ENCODE peak calls at places on chromosomes 6 and 20, in six cellular contexts. F is GM12864, G is left lung, K is lung, L is fibroblast of lung, Q is psoas muscle. M is an unnamed sample.

GRCh38 chr6:63486196-63486595 is 86.1 kb upstream of the LOC128125822 start:
- DNase-seq in F (no peak), G (no peak), K (no peak), L (no peak), Q (no peak), M (no peak)

GRCh38 chr6:73515204-73516101 is 5.4 kb downstream of the EEF1A1 start:
- DNase-seq in F (no peak), G (no peak), K (peak), L (peak), Q (no peak), M (peak)

GRCh38 chr6:157438611-157439109 is 57.7 kb downstream of the ZDHHC14 start:
- DNase-seq in F (no peak), G (no peak), K (no peak), L (peak), Q (no peak), M (no peak)

GRCh38 chr6:142381845-142382378 is 80.1 kb downstream of the ADGRG6 start:
- DNase-seq in F (no peak), G (no peak), K (no peak), L (peak), Q (no peak), M (no peak)

GRCh38 chr6:110529355-110529754 is 52.9 kb upstream of the SLC22A16 start:
- DNase-seq in F (no peak), G (no peak), K (no peak), L (peak), Q (no peak), M (peak)

GRCh38 chr6:7165002-7165735 is 57.4 kb downstream of the RREB1 start:
- DNase-seq in F (no peak), G (no peak), K (no peak), L (peak), Q (no peak), M (no peak)

GRCh38 chr20:19710336-19710721 is 47.7 kb upstream of the RIN2 start:
- DNase-seq in F (no peak), G (no peak), K (no peak), L (no peak), Q (no peak), M (peak)

GRCh38 chr6:161411265-161411944 is 137.5 kb upstream of the AGPAT4 start:
- DNase-seq in F (no peak), G (no peak), K (no peak), L (peak), Q (no peak), M (no peak)

GRCh38 chr20:3032624-3033023 is 10.8 kb upstream of the GNRH2 start:
- DNase-seq in F (no peak), G (no peak), K (no peak), L (no peak), Q (peak), M (no peak)

GRCh38 chr6:150511313-150511712 is 88.4 kb upstream of the PLEKHG1 start:
- DNase-seq in F (no peak), G (no peak), K (no peak), L (no peak), Q (no peak), M (no peak)

GRCh38 chr6:35496851-35497570 is at the start of gene TEAD3:
- DNase-seq in F (no peak), G (peak), K (peak), L (peak), Q (peak), M (peak)

GRCh38 chr6:133646021-133646682 is 242.8 kb upstream of the TCF21 start:
- DNase-seq in F (no peak), G (no peak), K (no peak), L (peak), Q (no peak), M (peak)

GRCh38 chr6:7672066-7673062 is 53.5 kb upstream of the BMP6 start:
- DNase-seq in F (no peak), G (no peak), K (no peak), L (no peak), Q (no peak), M (peak)

GRCh38 chr20:61628901-61629300 is 376.8 kb downstream of the CDH4 start:
- DNase-seq in F (no peak), G (no peak), K (no peak), L (peak), Q (no peak), M (no peak)

GRCh38 chr6:17705428-17705777 is 1.3 kb downstream of the NUP153 start:
- DNase-seq in F (peak), G (no peak), K (peak), L (peak), Q (peak), M (peak)

GRCh38 chr20:63664143-63664851 is 6.2 kb downstream of the RTEL1 start:
- DNase-seq in F (no peak), G (peak), K (no peak), L (no peak), Q (no peak), M (no peak)

GRCh38 chr6:147561742-147562141 is 53.3 kb downstream of the SAMD5 start:
- DNase-seq in F (no peak), G (no peak), K (no peak), L (no peak), Q (no peak), M (peak)

GRCh38 chr20:10113746-10114145 is 79.0 kb downstream of the ANKEF1 start:
- DNase-seq in F (no peak), G (no peak), K (no peak), L (peak), Q (no peak), M (peak)

GRCh38 chr6:37105782-37106137 is 64.2 kb upstream of the PIM1 start:
- DNase-seq in F (no peak), G (no peak), K (no peak), L (no peak), Q (no peak), M (no peak)

GRCh38 chr20:9019833-9020232 is 49.1 kb upstream of the PLCB4 start:
- DNase-seq in F (no peak), G (no peak), K (no peak), L (no peak), Q (no peak), M (no peak)

GRCh38 chr20:19120569-19120968 is 91.9 kb upstream of the SLC24A3 start:
- DNase-seq in F (no peak), G (no peak), K (no peak), L (no peak), Q (no peak), M (no peak)

DNA sequence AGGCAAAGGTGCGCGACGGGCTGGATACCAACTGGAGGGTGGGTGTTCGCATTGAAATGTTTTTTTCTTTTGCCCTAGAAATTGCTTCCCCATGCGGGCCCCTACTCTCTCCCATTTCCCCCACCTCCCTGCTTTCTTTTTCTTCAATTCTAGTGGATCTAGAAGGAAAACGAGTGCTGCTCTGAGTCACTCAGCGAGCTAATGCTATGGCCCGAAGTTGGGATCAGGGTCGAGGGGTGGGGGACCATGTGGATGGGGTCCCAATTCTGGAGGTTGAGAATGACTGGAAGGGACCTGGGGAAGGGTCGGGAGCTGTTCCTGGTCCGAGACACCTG is 71.5 kb downstream of the SOX4 start:
- DNase-seq in F (no peak), G (no peak), K (no peak), L (peak), Q (no peak), M (peak)
- H3K4me3 ChIP-seq in F (no peak), G (peak), K (peak), L (peak), Q (peak), M (peak)

GRCh38 chr6:28107506-28107905 is 16.9 kb upstream of the ZSCAN16 start:
- DNase-seq in F (no peak), G (no peak), K (no peak), L (no peak), Q (no peak), M (no peak)

GRCh38 chr6:28104392-28105250 is 19.8 kb upstream of the ZSCAN16 start:
- DNase-seq in F (peak), G (peak), K (peak), L (peak), Q (peak), M (peak)

DNA sequence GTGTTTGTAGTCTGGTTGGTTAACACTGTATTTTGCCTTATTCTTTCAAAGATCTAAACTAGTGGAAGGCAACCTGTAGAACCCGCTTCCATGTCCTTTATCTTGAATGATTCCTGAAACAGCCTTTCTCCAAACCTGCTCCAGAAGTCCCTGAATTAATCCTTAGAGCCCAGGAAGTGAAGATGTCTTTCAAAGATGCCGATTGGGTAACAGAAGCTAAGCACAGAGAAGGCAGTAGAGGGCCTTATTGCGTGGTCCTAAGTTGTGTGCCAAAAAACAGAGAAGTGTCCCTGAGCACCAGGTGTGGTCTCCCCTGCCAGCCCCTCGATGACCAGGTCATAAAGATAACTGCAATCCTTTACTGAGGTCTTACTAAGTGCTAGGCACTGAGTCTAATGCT is 19.1 kb upstream of the ZSCAN16 start:
- DNase-seq in F (no peak), G (no peak), K (no peak), L (peak), Q (no peak), M (peak)
- TF ChIP-seq CTCF in F (no peak), G (no peak), K (no peak), L (no peak), Q (no peak), M (no peak)

GRCh38 chr6:170294813-170295518 is 4.1 kb upstream of the DLL1 start:
- DNase-seq in F (no peak), G (no peak), K (no peak), L (no peak), Q (no peak), M (no peak)
- H3K4me3 ChIP-seq in F (peak), G (peak), K (no peak), L (no peak), Q (peak), M (peak)

GRCh38 chr6:145318952-145319351 is 416.4 kb downstream of the EPM2A start:
- DNase-seq in F (no peak), G (no peak), K (no peak), L (no peak), Q (no peak), M (no peak)
- TF ChIP-seq CTCF in F (no peak), G (no peak), K (no peak), L (no peak), Q (no peak), M (no peak)

GRCh38 chr6:41425511-41425910 is 90.1 kb downstream of the NCR2 start:
- DNase-seq in F (no peak), G (no peak), K (no peak), L (no peak), Q (no peak), M (no peak)

GRCh38 chr6:41428402-41428994 is 93.1 kb downstream of the NCR2 start:
- DNase-seq in F (no peak), G (no peak), K (no peak), L (no peak), Q (peak), M (no peak)

GRCh38 chr6:41427642-41428401 is 92.4 kb downstream of the NCR2 start:
- DNase-seq in F (no peak), G (peak), K (peak), L (peak), Q (peak), M (peak)

GRCh38 chr6:41426438-41426851 is 91.0 kb downstream of the NCR2 start:
- DNase-seq in F (peak), G (no peak), K (no peak), L (peak), Q (no peak), M (no peak)

GRCh38 chr6:41426888-41427641 is 91.7 kb downstream of the NCR2 start:
- DNase-seq in F (no peak), G (no peak), K (no peak), L (no peak), Q (no peak), M (no peak)
- H3K4me3 ChIP-seq in F (no peak), G (peak), K (no peak), L (no peak), Q (peak), M (no peak)

DNA sequence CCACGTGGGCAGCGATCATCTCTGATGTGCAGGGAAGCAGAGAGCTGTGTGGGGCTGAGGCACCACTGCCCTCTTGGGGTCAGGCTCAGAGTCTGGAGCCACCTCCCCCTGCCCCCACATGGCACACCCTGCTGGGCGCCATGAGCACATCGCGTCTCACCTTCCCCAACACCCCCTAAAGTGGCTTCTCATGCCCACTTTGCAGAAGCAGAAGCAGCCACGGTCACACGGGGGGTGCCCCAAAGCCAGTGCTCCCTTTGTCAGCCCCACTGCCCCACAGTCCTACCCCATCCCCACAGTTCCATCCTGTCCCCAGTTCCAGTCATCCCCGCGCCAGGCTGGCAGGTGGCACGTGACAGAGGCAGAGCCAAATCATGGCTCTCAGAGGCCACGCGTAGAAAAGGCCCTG is 19.5 kb downstream of the SDCBP2 start:
- DNase-seq in F (no peak), G (no peak), K (no peak), L (no peak), Q (no peak), M (no peak)
- TF ChIP-seq CTCF in F (no peak), G (no peak), K (no peak), L (no peak), Q (no peak), M (no peak)

DNA sequence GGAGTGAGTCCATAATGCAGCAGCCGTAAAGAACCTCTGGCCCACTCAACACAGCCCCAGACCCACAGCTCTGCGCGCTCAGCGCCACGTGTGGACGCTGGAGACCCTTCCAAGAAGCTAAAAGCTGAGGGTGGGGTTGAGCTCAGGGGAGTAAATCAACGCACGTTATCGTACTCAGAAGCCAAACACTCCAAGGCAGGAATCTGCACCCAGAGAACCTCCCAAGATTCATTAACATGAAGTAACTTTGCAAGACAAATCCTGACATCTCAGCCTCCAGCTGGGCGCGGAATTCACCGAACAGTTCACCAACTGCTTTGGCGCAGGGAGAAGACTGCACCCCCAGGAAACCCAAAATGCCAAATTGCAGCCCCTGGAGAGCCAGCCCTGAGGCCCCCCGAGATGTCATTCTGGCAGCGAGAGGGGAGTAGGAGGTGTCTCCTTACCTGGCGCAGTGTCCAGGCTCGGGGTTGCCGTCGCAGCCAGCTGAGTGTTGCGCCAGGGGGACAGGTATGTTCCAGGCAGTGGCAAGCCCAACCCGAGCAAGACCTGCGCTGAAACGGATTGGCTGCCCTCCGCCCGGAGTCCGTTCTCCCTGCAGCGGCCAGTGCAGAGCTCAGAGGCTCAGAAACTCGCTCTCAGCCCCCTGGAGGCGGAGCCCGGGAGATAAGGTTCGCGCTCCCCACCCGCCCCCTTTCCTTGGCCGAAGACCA is at the start of gene COL21A1:
- DNase-seq in F (no peak), G (peak), K (peak), L (peak), Q (peak), M (no peak)
- H3K4me3 ChIP-seq in F (no peak), G (peak), K (peak), L (peak), Q (peak), M (peak)

GRCh38 chr20:47202765-47203667 is 153.5 kb downstream of the ZMYND8 start:
- DNase-seq in F (no peak), G (no peak), K (no peak), L (no peak), Q (no peak), M (no peak)

GRCh38 chr20:47204746-47205122 is 151.8 kb downstream of the ZMYND8 start:
- DNase-seq in F (no peak), G (no peak), K (no peak), L (no peak), Q (no peak), M (no peak)

GRCh38 chr20:47204008-47204745 is 152.3 kb downstream of the ZMYND8 start:
- DNase-seq in F (no peak), G (no peak), K (no peak), L (peak), Q (no peak), M (peak)

GRCh38 chr20:47206962-47207641 is 149.4 kb downstream of the ZMYND8 start:
- DNase-seq in F (no peak), G (no peak), K (no peak), L (no peak), Q (no peak), M (no peak)

GRCh38 chr20:47205577-47206123 is 150.8 kb downstream of the ZMYND8 start:
- DNase-seq in F (peak), G (peak), K (peak), L (peak), Q (peak), M (peak)
- TF ChIP-seq CTCF in F (peak), G (peak), K (peak), L (peak), Q (peak), M (peak)

GRCh38 chr20:22577515-22578220 is 6.7 kb downstream of the FOXA2 start:
- DNase-seq in F (no peak), G (peak), K (peak), L (no peak), Q (no peak), M (no peak)
- H3K4me3 ChIP-seq in F (no peak), G (no peak), K (no peak), L (no peak), Q (no peak), M (no peak)

GRCh38 chr20:38321959-38322598 is 18.1 kb downstream of the BPI start:
- DNase-seq in F (no peak), G (no peak), K (no peak), L (peak), Q (no peak), M (peak)
- TF ChIP-seq CTCF in F (peak), G (peak), K (peak), L (peak), Q (peak), M (peak)

M was measured in foreskin fibroblast.